ENCODE peak calls at places on chromosomes 5 and 9, in four cellular contexts. M, F, I and D are unnamed samples.

GRCh38 chr9:115046199-115046598 is 71.8 kb downstream of the TNC start:
- DNase-seq in M (no peak), I (no peak), F (no peak), D (no peak)

GRCh38 chr9:137396227-137396626 is 26.7 kb downstream of the EXD3 start:
- DNase-seq in M (peak; percentile 72), I (peak; percentile 70), F (no peak), D (no peak)

GRCh38 chr9:76107487-76107886 is 217.0 kb downstream of the PCSK5 start:
- DNase-seq in I (peak; percentile 23), M (no peak), F (no peak), D (no peak)

GRCh38 chr9:132372177-132373095 is 17.6 kb upstream of the SETX start:
- DNase-seq in F (no peak), M (no peak), I (no peak), D (no peak)

GRCh38 chr5:151023651-151024050 is 3.3 kb downstream of the GPX3 start:
- DNase-seq in F (peak; percentile 80), I (no peak), M (no peak), D (no peak)

GRCh38 chr9:90861380-90861779 is 59.8 kb downstream of the SYK start:
- DNase-seq in I (no peak), M (no peak), F (no peak), D (no peak)

GRCh38 chr5:150523472-150524350 is 15.8 kb downstream of the NDST1 start:
- DNase-seq in F (no peak), I (peak; percentile 58), M (peak; percentile 63), D (no peak)

GRCh38 chr9:19162956-19163355 is 35.7 kb upstream of the PLIN2 start:
- DNase-seq in M (no peak), F (no peak), I (no peak), D (peak; percentile 63)

GRCh38 chr9:38432922-38433510 is 8.8 kb upstream of the IGFBPL1 start:
- DNase-seq in M (peak; percentile 8), F (no peak), I (no peak), D (no peak)

GRCh38 chr5:39461007-39461682 is 36.4 kb upstream of the DAB2 start:
- DNase-seq in M (no peak), I (no peak), F (no peak), D (no peak)

GRCh38 chr9:119009253-119009652 is 360.0 kb downstream of the BRINP1 start:
- DNase-seq in I (no peak), F (no peak), M (no peak), D (no peak)

GRCh38 chr5:670396-671270 is 22.5 kb downstream of the TPPP start:
- DNase-seq in M (no peak), I (no peak), F (peak; percentile 77), D (no peak)

GRCh38 chr9:80066931-80067330 is 495.2 kb downstream of the TLE4 start:
- DNase-seq in I (no peak), F (no peak), M (no peak), D (peak; percentile 38)

GRCh38 chr5:151293624-151294023 is 9.9 kb downstream of the SLC36A3 start:
- DNase-seq in M (no peak), F (no peak), I (no peak), D (no peak)

GRCh38 chr9:124899845-124900244 is 37.9 kb downstream of the ARPC5L start:
- DNase-seq in I (no peak), F (no peak), M (no peak), D (no peak)

GRCh38 chr9:88574993-88575392 is 40.0 kb downstream of the NXNL2 start:
- DNase-seq in I (no peak), F (no peak), M (no peak), D (no peak)

GRCh38 chr9:378263-378662 is 163.6 kb downstream of the DOCK8 start:
- DNase-seq in F (no peak), I (no peak), M (no peak), D (no peak)

GRCh38 chr9:127892831-127893230 is 6.6 kb downstream of the ST6GALNAC6 start:
- DNase-seq in M (no peak), F (no peak), I (no peak), D (no peak)

GRCh38 chr5:83956386-83956785 is 235.7 kb upstream of the HAPLN1 start:
- DNase-seq in I (peak; percentile 24), M (no peak), F (no peak), D (no peak)

GRCh38 chr9:70303268-70303667 is 44.5 kb downstream of the SMC5 start:
- DNase-seq in I (no peak), M (no peak), F (no peak), D (no peak)

GRCh38 chr9:89463986-89464901 is 33.7 kb downstream of the SEMA4D start:
- DNase-seq in I (no peak), M (no peak), F (no peak), D (no peak)

GRCh38 chr9:131707677-131708612 is 31.9 kb downstream of the RAPGEF1 start:
- DNase-seq in F (no peak), I (peak; percentile 37), M (peak; percentile 26), D (no peak)

GRCh38 chr9:135023389-135023788 is 64.1 kb upstream of the OLFM1 start:
- DNase-seq in M (no peak), I (no peak), F (peak; percentile 52), D (no peak)

GRCh38 chr5:14672082-14672481 is 7.6 kb downstream of the OTULIN start:
- DNase-seq in F (no peak), M (no peak), I (no peak), D (no peak)

GRCh38 chr5:151020304-151021031 is at the start of gene GPX3:
- DNase-seq in M (no peak), I (no peak), F (peak; percentile 95), D (no peak)

GRCh38 chr5:74632947-74633356 is 7.6 kb downstream of the ENC1 start:
- DNase-seq in M (peak; percentile 26), F (no peak), I (no peak), D (no peak)

GRCh38 chr9:133609311-133610098 is at the start of gene FAM163B:
- DNase-seq in M (no peak), F (peak; percentile 71), I (no peak), D (no peak)

GRCh38 chr5:162209005-162209605 is 141.5 kb downstream of the GABRG2 start:
- DNase-seq in I (no peak), F (no peak), M (no peak), D (peak; percentile 3)

GRCh38 chr5:168262042-168262743 is 29.3 kb upstream of the WWC1 start:
- DNase-seq in M (no peak), I (no peak), F (no peak), D (no peak)

GRCh38 chr9:1208185-1208584 is 158.0 kb downstream of the DMRT2 start:
- DNase-seq in I (peak; percentile 57), M (peak; percentile 6), F (no peak), D (no peak)

GRCh38 chr5:139925650-139926640 is 117.2 kb downstream of the NRG2 start:
- DNase-seq in F (no peak), M (no peak), I (no peak), D (no peak)
- H3K4me3 ChIP-seq in F (no peak overlapping the region), M (no peak overlapping the region), I (no peak overlapping the region), D (no peak overlapping the region)

GRCh38 chr9:97895695-97896332 is 26.5 kb downstream of the TRMO start:
- DNase-seq in M (no peak), F (no peak), I (no peak), D (no peak)
- TF ChIP-seq CTCF in M (peak; percentile 4), F (no peak), I (peak; percentile 19), D (peak; percentile 42)

GRCh38 chr5:103601314-103601713 is 38.7 kb upstream of the NUDT12 start:
- DNase-seq in M (no peak), F (no peak), I (no peak), D (no peak)

GRCh38 chr5:103605277-103605676 is 42.7 kb upstream of the NUDT12 start:
- DNase-seq in M (no peak), F (no peak), I (no peak), D (no peak)

GRCh38 chr5:103607346-103607745 is 44.8 kb upstream of the NUDT12 start:
- DNase-seq in M (no peak), F (no peak), I (no peak), D (no peak)

GRCh38 chr5:103598997-103599556 is 36.5 kb upstream of the NUDT12 start:
- DNase-seq in I (peak; percentile 31), M (no peak), F (no peak), D (no peak)

GRCh38 chr5:103602465-103602864 is 39.9 kb upstream of the NUDT12 start:
- DNase-seq in M (no peak), I (no peak), F (no peak), D (peak; percentile 10)
- H3K4me3 ChIP-seq in M (no peak overlapping the region), I (no peak overlapping the region), F (no peak overlapping the region), D (no peak overlapping the region)

GRCh38 chr9:12698986-12699385 is 5.8 kb downstream of the TYRP1 start:
- DNase-seq in M (no peak), I (no peak), F (no peak), D (no peak)
- TF ChIP-seq CTCF in M (peak; percentile 27), I (no peak), F (no peak), D (peak; percentile 45)

GRCh38 chr5:88683506-88684135 is 199.4 kb downstream of the MEF2C start:
- DNase-seq in M (no peak), F (no peak), I (no peak), D (no peak)

GRCh38 chr5:88680253-88681132 is 202.5 kb downstream of the MEF2C start:
- DNase-seq in M (no peak), I (no peak), F (peak; percentile 94), D (no peak)

GRCh38 chr5:88684136-88684500 is 198.9 kb downstream of the MEF2C start:
- DNase-seq in I (no peak), M (no peak), F (no peak), D (no peak)

GRCh38 chr5:88681402-88681801 is 201.6 kb downstream of the MEF2C start:
- DNase-seq in I (no peak), F (no peak), M (no peak), D (no peak)

DNA sequence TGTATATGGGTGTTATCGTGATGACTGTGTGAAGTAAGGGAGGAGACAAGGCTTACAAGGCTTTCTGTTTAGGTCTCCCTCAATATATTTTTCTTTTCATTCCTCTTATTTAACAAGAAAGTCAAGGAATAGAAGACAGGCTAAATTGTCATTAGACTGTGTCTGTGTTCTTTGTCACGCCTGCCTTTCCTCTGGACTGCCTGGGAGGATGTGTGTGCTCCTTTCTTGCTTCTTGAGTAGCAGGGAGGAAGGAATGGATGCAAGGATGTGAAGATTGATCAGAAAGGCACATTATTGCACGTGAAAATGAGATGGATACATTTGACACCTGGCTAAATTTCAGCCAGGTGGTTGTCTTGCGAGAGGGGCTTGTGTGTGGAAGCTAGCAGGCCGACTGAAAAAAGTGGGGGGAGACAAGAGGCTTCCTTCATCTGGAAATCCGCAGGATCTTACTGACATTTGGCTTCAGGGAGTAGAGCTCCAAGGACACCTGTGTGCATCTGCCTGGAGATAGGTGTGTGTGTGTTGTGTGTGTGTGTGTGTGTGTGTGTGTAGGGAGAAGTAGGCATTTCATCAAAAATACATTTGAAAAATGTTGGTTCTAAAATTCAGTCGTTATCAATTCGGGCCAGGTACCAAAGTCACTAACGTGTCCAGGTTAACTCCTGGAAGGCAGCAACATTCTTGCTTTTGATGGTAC is 200.0 kb downstream of the MEF2C start:
- DNase-seq in F (no peak), I (no peak), M (no peak), D (no peak)
- H3K4me3 ChIP-seq in F (no peak overlapping the region), I (no peak overlapping the region), M (no peak overlapping the region), D (no peak overlapping the region)

GRCh38 chr5:56817306-56817986 is 2.1 kb downstream of the MAP3K1 start:
- DNase-seq in F (no peak), I (no peak), M (no peak), D (no peak)

GRCh38 chr5:56819027-56819881 is 3.9 kb downstream of the MAP3K1 start:
- DNase-seq in M (no peak), F (no peak), I (no peak), D (no peak)

GRCh38 chr5:56816546-56817081 is 1.3 kb downstream of the MAP3K1 start:
- DNase-seq in F (peak; percentile 91), M (no peak), I (no peak), D (no peak)

GRCh38 chr5:56815657-56816545 is 552 bp downstream of the MAP3K1 start:
- DNase-seq in F (peak; percentile 92), M (no peak), I (no peak), D (no peak)

GRCh38 chr5:56818409-56819026 is 3.2 kb downstream of the MAP3K1 start:
- DNase-seq in M (no peak), F (no peak), I (no peak), D (no peak)
- TF ChIP-seq CTCF in M (peak; percentile 47), F (no peak), I (peak; percentile 27), D (peak; percentile 46)